ENCODE peak calls at places on chromosomes 16 and 17, in five cellular contexts. Z, V, M, D and F are unnamed samples.

GRCh38 chr16:53775821-53776431 is 72.0 kb downstream of the FTO start:
- DNase-seq in Z (no peak), V (no peak), M (no peak), D (peak; percentile 86), F (no peak)

GRCh38 chr16:56855936-56856335 is 9.1 kb upstream of the SLC12A3 start:
- DNase-seq in Z (no peak), V (no peak), M (no peak), D (no peak), F (no peak)

GRCh38 chr17:6752068-6752909 is 3.6 kb upstream of the XAF1 start:
- DNase-seq in Z (no peak), V (no peak), M (no peak), D (peak; percentile 99), F (no peak)

GRCh38 chr16:60137891-60138290 is 1403.8 kb upstream of the GOT2 start:
- DNase-seq in Z (no peak), V (no peak), M (no peak), D (peak; percentile 3), F (no peak)

GRCh38 chr16:26816885-26817571 is 249.7 kb upstream of the C16orf82 start:
- DNase-seq in Z (no peak), V (no peak), M (no peak), D (peak; percentile 12), F (peak; percentile 43)

GRCh38 chr16:20768121-20768520 is 4.3 kb downstream of the ACSM3 start:
- DNase-seq in Z (no peak), V (no peak), M (no peak), D (no peak), F (no peak)

GRCh38 chr16:77732241-77732946 is 10.1 kb downstream of the NUDT7 start:
- DNase-seq in Z (no peak), V (no peak), M (no peak), D (peak; percentile 82), F (no peak)

GRCh38 chr16:57795431-57795878 is 6.8 kb downstream of the KIFC3 start:
- DNase-seq in Z (no peak), V (no peak), M (peak; percentile 41), D (no peak), F (no peak)

GRCh38 chr17:4235372-4236279 is 28.2 kb downstream of the ANKFY1 start:
- DNase-seq in Z (no peak), V (no peak), M (no peak), D (peak; percentile 54), F (no peak)

GRCh38 chr16:48393843-48394703 is 8.9 kb upstream of the SIAH1 start:
- DNase-seq in Z (no peak), V (no peak), M (no peak), D (peak; percentile 8), F (no peak)

GRCh38 chr16:74304835-74305176 is 8.2 kb downstream of the PSMD7 start:
- DNase-seq in Z (no peak), V (no peak), M (no peak), D (no peak), F (no peak)

GRCh38 chr16:83903739-83904138 is 4.8 kb downstream of the MLYCD start:
- DNase-seq in Z (no peak), V (no peak), M (no peak), D (no peak), F (no peak)

GRCh38 chr16:26019885-26020284 is 328.1 kb downstream of the HS3ST4 start:
- DNase-seq in Z (no peak), V (no peak), M (no peak), D (no peak), F (no peak)

DNA sequence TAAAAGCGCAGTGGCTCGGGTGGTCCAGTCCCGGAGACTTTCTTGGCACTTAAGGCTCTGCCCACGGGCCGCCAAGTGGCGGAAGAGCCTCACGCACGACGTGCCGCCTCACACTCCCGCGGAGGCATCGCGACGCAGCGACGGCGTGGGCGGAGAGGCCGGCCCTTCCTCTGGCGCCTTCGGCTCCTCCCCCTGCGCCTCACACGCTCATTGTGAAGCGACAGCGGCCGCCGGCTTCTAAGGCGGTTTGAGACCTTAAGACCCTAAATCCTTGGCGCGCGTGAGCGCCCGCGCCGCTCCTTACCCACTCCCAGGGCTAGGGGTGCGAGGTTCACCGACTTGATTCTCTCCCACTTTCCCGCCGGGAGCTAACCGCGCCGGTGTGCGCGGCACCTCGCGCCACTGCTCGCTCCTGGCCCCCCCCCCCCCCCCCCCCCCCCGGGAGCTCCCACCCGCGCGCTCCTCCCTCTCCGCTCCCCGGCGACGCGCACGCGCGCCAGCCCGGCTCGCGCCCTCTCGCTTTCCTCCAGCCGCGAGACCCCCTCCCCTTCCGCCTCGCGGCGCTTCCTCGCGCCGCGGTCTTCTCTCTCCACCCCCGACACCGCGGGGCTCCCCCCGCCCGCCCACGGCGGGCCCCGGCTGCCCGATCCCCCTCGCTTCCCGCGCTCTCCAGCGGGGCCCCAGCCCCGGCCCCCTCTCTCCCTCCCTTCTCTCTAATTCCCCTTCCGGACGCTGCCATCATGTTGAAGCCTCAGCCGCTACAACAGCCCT is at the start of gene ATXN2L:
- DNase-seq in Z (peak; percentile 93), V (peak; percentile 77), M (peak; percentile 87), D (peak; percentile 88), F (peak; percentile 94)
- TF ChIP-seq CTCF in Z (peak; percentile 56), V (no peak), M (no peak), D (no peak), F (peak; percentile 15)

GRCh38 chr16:671353-672131 is 3.6 kb downstream of the RHOT2 start:
- DNase-seq in Z (no peak), V (no peak), M (no peak), D (no peak), F (no peak)
- TF ChIP-seq CTCF in Z (no peak), V (no peak), M (no peak), D (no peak), F (no peak)

DNA sequence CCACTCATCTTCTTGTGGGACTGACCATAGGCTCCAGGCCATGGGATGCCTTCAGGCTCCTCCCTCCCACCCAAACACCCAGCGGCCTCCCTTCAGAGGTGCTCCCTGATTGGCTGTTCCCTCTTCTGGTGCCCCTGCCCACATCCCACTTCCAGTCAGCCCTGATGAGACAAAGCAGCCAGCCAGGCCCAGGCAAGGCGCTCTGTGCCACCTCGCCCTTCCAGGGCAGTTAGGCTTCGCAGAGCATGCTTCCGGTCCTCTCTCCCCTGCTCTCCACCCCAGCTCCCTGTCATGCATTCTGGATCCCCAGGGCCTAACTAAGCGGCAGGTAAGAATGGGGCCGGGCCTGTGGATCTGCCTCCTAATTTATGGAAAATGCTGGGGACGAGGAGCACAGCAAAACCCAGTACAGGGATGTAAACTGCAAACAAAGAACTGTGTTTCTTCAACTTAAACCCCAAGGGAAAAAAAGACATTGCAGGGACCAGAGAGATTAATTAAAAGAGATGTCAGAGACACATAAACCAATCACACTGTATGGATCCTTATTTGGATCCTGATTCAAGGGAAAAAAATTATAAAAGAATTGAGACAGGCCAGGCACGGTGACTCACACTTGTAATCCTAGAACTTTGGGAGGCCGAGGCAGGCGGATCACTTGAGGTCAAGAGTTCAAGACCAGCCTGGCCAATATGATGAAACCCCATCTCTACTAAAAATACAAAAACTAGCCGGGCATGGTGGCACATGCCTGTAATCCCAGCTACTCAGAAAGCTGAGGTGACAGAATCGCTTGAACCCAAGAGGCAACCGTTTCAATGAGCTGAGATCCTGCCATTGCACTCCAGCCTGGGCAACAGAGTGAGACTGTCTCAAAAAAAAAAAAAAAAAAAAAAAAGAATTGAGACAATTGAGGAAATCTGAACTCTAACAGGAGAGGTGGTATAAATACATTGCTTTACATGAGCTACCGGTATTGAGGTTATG is 26.0 kb downstream of the ZDHHC7 start:
- DNase-seq in Z (no peak), V (no peak), M (no peak), D (peak; percentile 89), F (no peak)
- TF ChIP-seq CTCF in Z (no peak), V (no peak), M (no peak), D (no peak), F (no peak)

DNA sequence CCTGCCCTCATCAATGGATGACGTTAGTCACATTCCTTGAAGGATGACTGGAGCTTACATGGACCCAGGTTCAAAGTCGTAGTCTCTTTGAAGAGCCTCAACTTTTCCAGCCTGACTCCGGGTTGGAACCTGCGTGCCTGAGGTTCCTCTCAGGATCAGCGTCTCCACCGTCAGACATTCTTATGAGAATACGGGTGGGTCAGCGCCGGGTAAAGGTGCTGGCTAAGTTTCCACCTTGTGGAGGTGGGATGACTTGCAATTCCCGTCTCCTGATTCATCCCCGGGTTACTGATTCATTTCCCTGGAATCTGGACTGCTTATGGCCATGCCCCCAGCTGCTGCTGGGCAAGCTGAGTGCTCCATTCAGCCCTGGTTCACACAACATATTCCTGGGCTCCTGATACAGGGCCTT is 38.9 kb upstream of the CMIP start:
- DNase-seq in Z (no peak), V (no peak), M (no peak), D (peak; percentile 94), F (no peak)
- TF ChIP-seq CTCF in Z (no peak), V (no peak), M (no peak), D (peak; percentile 57), F (peak; percentile 29)

GRCh38 chr17:235831-236640 is 54.6 kb upstream of the DOC2B start:
- DNase-seq in Z (no peak), V (no peak), M (no peak), D (no peak), F (no peak)

GRCh38 chr17:231191-231965 is 49.9 kb upstream of the DOC2B start:
- DNase-seq in Z (peak; percentile 35), V (no peak), M (no peak), D (no peak), F (no peak)

GRCh38 chr17:234163-235047 is 53.0 kb upstream of the DOC2B start:
- DNase-seq in Z (peak; percentile 35), V (no peak), M (no peak), D (no peak), F (no peak)

GRCh38 chr17:231966-232807 is 50.7 kb upstream of the DOC2B start:
- DNase-seq in Z (peak; percentile 46), V (no peak), M (no peak), D (no peak), F (peak; percentile 62)

DNA sequence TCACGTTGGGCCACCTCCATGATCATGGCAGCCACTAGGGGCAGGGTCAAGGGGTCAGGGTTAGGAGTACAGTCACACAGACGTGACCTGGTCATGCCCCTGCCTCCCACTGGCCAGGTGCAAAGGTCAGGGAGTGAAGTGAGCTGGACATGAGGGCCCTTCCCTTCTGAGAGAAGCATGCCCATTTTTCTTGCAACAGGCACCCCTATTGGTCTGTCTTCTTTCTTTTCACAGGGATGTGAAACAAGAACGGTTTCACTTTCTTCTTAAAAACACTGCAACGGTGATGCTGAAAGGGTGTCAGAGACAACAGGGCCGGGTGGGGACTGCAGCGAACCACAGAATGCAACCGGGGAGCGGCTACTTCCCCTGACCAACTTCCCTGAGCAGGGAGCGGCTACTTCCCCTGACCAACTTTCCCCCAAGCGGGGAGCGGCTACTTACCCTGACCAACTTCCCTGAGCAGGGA is 52.1 kb upstream of the DOC2B start:
- DNase-seq in Z (peak; percentile 36), V (no peak), M (no peak), D (no peak), F (peak; percentile 37)
- TF ChIP-seq CTCF in Z (no peak), V (no peak), M (no peak), D (no peak), F (no peak)